ENCODE peak calls at places on chromosomes 7 and 10, in four cellular contexts. H is PC-3; A is CD4-positive, alpha-beta memory T cell; C is sciatic nerve. Z is an unnamed sample.
A peak's percentile ranks its signal among the peaks of the same experiment; 100 is the strongest.

GRCh38 chr7:71131256-71131752 is 640 bp upstream of the GALNT17 start:
- DNase-seq in H (no peak), A (no peak), C (peak; percentile 76), Z (no peak)

GRCh38 chr10:117807441-117807840 is 239.3 kb downstream of the RAB11FIP2 start:
- DNase-seq in H (no peak), A (no peak), C (no peak), Z (no peak)

GRCh38 chr10:132448248-132448731 is 51.3 kb downstream of the PWWP2B start:
- DNase-seq in H (peak; percentile 72), A (peak; percentile 48), C (peak; percentile 84), Z (peak; percentile 80)

GRCh38 chr10:45555789-45556188 is 116.8 kb downstream of the ZFAND4 start:
- DNase-seq in H (no peak), A (no peak), C (no peak), Z (peak; percentile 25)

GRCh38 chr10:128178319-128178937 is 52.2 kb upstream of the MKI67 start:
- DNase-seq in H (peak; percentile 54), A (peak; percentile 38), C (no peak), Z (peak; percentile 33)

GRCh38 chr10:22086730-22087364 is 83.3 kb upstream of the DNAJC1 start:
- DNase-seq in H (peak; percentile 83), A (no peak), C (peak; percentile 90), Z (peak; percentile 67)

GRCh38 chr10:11091517-11092102 is 73.9 kb downstream of the CELF2 start:
- DNase-seq in H (no peak), A (no peak), C (no peak), Z (no peak)

GRCh38 chr7:139737221-139738100 is 40.3 kb downstream of the HIPK2 start:
- DNase-seq in H (no peak), A (peak; percentile 15), C (no peak), Z (no peak)

GRCh38 chr10:94524146-94524545 is 21.4 kb upstream of the HELLS start:
- DNase-seq in H (peak; percentile 3), A (no peak), C (no peak), Z (no peak)

Z was measured in bronchial epithelial cell.